ENCODE peak calls at places on chromosomes 5 and 9, in six cellular contexts. One of them, this sample, is unnamed.

GRCh38 chr9:110538621-110539020 is 40.9 kb downstream of the SVEP1 start:
- DNase-seq in effector CD4-positive, alpha-beta T cell: no peak
- DNase-seq in activated effector memory CD4-positive, alpha-beta T cell treated with anti-CD3 and anti-CD28 coated beads, Interleukin-2, amount 50 U/mL, for 16 hours: no peak
- DNase-seq in thoracic aorta: no peak
- DNase-seq in H54: no peak
- DNase-seq in putamen: no peak
- DNase-seq in this sample: no peak

GRCh38 chr5:119400248-119400647 is 44.4 kb downstream of the TNFAIP8 start:
- DNase-seq in effector CD4-positive, alpha-beta T cell: no peak
- DNase-seq in activated effector memory CD4-positive, alpha-beta T cell treated with anti-CD3 and anti-CD28 coated beads, Interleukin-2, amount 50 U/mL, for 16 hours: no peak
- DNase-seq in thoracic aorta: no peak
- DNase-seq in H54: no peak
- DNase-seq in putamen: no peak
- DNase-seq in this sample: no peak

GRCh38 chr5:1050449-1051365 is 42.1 kb downstream of the NKD2 start:
- DNase-seq in effector CD4-positive, alpha-beta T cell: no peak
- DNase-seq in activated effector memory CD4-positive, alpha-beta T cell treated with anti-CD3 and anti-CD28 coated beads, Interleukin-2, amount 50 U/mL, for 16 hours: no peak
- DNase-seq in thoracic aorta: no peak
- DNase-seq in H54: no peak
- DNase-seq in putamen: no peak
- DNase-seq in this sample: no peak

GRCh38 chr9:107597743-107598217 is 108.2 kb upstream of the KLF4 start:
- DNase-seq in effector CD4-positive, alpha-beta T cell: no peak
- DNase-seq in activated effector memory CD4-positive, alpha-beta T cell treated with anti-CD3 and anti-CD28 coated beads, Interleukin-2, amount 50 U/mL, for 16 hours: no peak
- DNase-seq in thoracic aorta: no peak
- DNase-seq in H54: no peak
- DNase-seq in putamen: no peak
- DNase-seq in this sample: no peak

GRCh38 chr9:80885894-80886293 is 803.5 kb downstream of the TLE1 start:
- DNase-seq in effector CD4-positive, alpha-beta T cell: no peak
- DNase-seq in activated effector memory CD4-positive, alpha-beta T cell treated with anti-CD3 and anti-CD28 coated beads, Interleukin-2, amount 50 U/mL, for 16 hours: no peak
- DNase-seq in thoracic aorta: no peak
- DNase-seq in H54: no peak
- DNase-seq in putamen: peak
- DNase-seq in this sample: no peak

GRCh38 chr5:14190194-14191164 is 47.3 kb downstream of the TRIO start:
- DNase-seq in effector CD4-positive, alpha-beta T cell: no peak
- DNase-seq in activated effector memory CD4-positive, alpha-beta T cell treated with anti-CD3 and anti-CD28 coated beads, Interleukin-2, amount 50 U/mL, for 16 hours: no peak
- DNase-seq in thoracic aorta: no peak
- DNase-seq in H54: peak
- DNase-seq in putamen: no peak
- DNase-seq in this sample: no peak

GRCh38 chr5:127567026-127567768 is 49.8 kb downstream of the PRRC1 start:
- DNase-seq in effector CD4-positive, alpha-beta T cell: no peak
- DNase-seq in activated effector memory CD4-positive, alpha-beta T cell treated with anti-CD3 and anti-CD28 coated beads, Interleukin-2, amount 50 U/mL, for 16 hours: no peak
- DNase-seq in thoracic aorta: no peak
- DNase-seq in H54: no peak
- DNase-seq in putamen: no peak
- DNase-seq in this sample: no peak

GRCh38 chr5:82044015-82044414 is 72.2 kb downstream of the ATG10 start:
- DNase-seq in effector CD4-positive, alpha-beta T cell: no peak
- DNase-seq in activated effector memory CD4-positive, alpha-beta T cell treated with anti-CD3 and anti-CD28 coated beads, Interleukin-2, amount 50 U/mL, for 16 hours: no peak
- DNase-seq in thoracic aorta: no peak
- DNase-seq in H54: no peak
- DNase-seq in putamen: no peak
- DNase-seq in this sample: no peak

GRCh38 chr9:136530472-136531089 is 15.3 kb downstream of the NOTCH1 start:
- DNase-seq in effector CD4-positive, alpha-beta T cell: no peak
- DNase-seq in activated effector memory CD4-positive, alpha-beta T cell treated with anti-CD3 and anti-CD28 coated beads, Interleukin-2, amount 50 U/mL, for 16 hours: no peak
- DNase-seq in thoracic aorta: no peak
- DNase-seq in H54: no peak
- DNase-seq in putamen: no peak
- DNase-seq in this sample: no peak

GRCh38 chr5:67842806-67843205 is 372.8 kb upstream of the PIK3R1 start:
- DNase-seq in effector CD4-positive, alpha-beta T cell: no peak
- DNase-seq in activated effector memory CD4-positive, alpha-beta T cell treated with anti-CD3 and anti-CD28 coated beads, Interleukin-2, amount 50 U/mL, for 16 hours: no peak
- DNase-seq in thoracic aorta: no peak
- DNase-seq in H54: no peak
- DNase-seq in putamen: no peak
- DNase-seq in this sample: no peak

GRCh38 chr5:128498844-128499455 is 39.1 kb downstream of the FBN2 start:
- DNase-seq in effector CD4-positive, alpha-beta T cell: no peak
- DNase-seq in activated effector memory CD4-positive, alpha-beta T cell treated with anti-CD3 and anti-CD28 coated beads, Interleukin-2, amount 50 U/mL, for 16 hours: no peak
- DNase-seq in thoracic aorta: no peak
- DNase-seq in H54: no peak
- DNase-seq in putamen: no peak
- DNase-seq in this sample: no peak

GRCh38 chr9:123169926-123170325 is 98.5 kb downstream of the STRBP start:
- DNase-seq in effector CD4-positive, alpha-beta T cell: no peak
- DNase-seq in activated effector memory CD4-positive, alpha-beta T cell treated with anti-CD3 and anti-CD28 coated beads, Interleukin-2, amount 50 U/mL, for 16 hours: no peak
- DNase-seq in thoracic aorta: no peak
- DNase-seq in H54: no peak
- DNase-seq in putamen: no peak
- DNase-seq in this sample: no peak

GRCh38 chr5:177256296-177256695 is 47.2 kb downstream of the RAB24 start:
- DNase-seq in effector CD4-positive, alpha-beta T cell: no peak
- DNase-seq in activated effector memory CD4-positive, alpha-beta T cell treated with anti-CD3 and anti-CD28 coated beads, Interleukin-2, amount 50 U/mL, for 16 hours: no peak
- DNase-seq in thoracic aorta: no peak
- DNase-seq in H54: no peak
- DNase-seq in putamen: no peak
- DNase-seq in this sample: no peak

GRCh38 chr9:90012825-90013425 is 408.1 kb downstream of the GADD45G start:
- DNase-seq in effector CD4-positive, alpha-beta T cell: no peak
- DNase-seq in activated effector memory CD4-positive, alpha-beta T cell treated with anti-CD3 and anti-CD28 coated beads, Interleukin-2, amount 50 U/mL, for 16 hours: no peak
- DNase-seq in thoracic aorta: no peak
- DNase-seq in H54: no peak
- DNase-seq in putamen: no peak
- DNase-seq in this sample: no peak

GRCh38 chr9:26863074-26863473 is 29.5 kb downstream of the CAAP1 start:
- DNase-seq in effector CD4-positive, alpha-beta T cell: no peak
- DNase-seq in activated effector memory CD4-positive, alpha-beta T cell treated with anti-CD3 and anti-CD28 coated beads, Interleukin-2, amount 50 U/mL, for 16 hours: no peak
- DNase-seq in thoracic aorta: no peak
- DNase-seq in H54: no peak
- DNase-seq in putamen: peak
- DNase-seq in this sample: no peak

GRCh38 chr9:4596165-4596922 is 65.8 kb upstream of the PLPP6 start:
- DNase-seq in effector CD4-positive, alpha-beta T cell: peak
- DNase-seq in activated effector memory CD4-positive, alpha-beta T cell treated with anti-CD3 and anti-CD28 coated beads, Interleukin-2, amount 50 U/mL, for 16 hours: peak
- DNase-seq in thoracic aorta: no peak
- DNase-seq in H54: no peak
- DNase-seq in putamen: no peak
- DNase-seq in this sample: no peak

GRCh38 chr5:56350595-56351170 is 117.6 kb upstream of the ANKRD55 start:
- DNase-seq in effector CD4-positive, alpha-beta T cell: no peak
- DNase-seq in activated effector memory CD4-positive, alpha-beta T cell treated with anti-CD3 and anti-CD28 coated beads, Interleukin-2, amount 50 U/mL, for 16 hours: no peak
- DNase-seq in thoracic aorta: no peak
- DNase-seq in H54: peak
- DNase-seq in putamen: no peak
- DNase-seq in this sample: no peak

GRCh38 chr5:68450245-68450852 is 234.8 kb downstream of the PIK3R1 start:
- DNase-seq in effector CD4-positive, alpha-beta T cell: no peak
- DNase-seq in activated effector memory CD4-positive, alpha-beta T cell treated with anti-CD3 and anti-CD28 coated beads, Interleukin-2, amount 50 U/mL, for 16 hours: no peak
- DNase-seq in thoracic aorta: no peak
- DNase-seq in H54: no peak
- DNase-seq in putamen: no peak
- DNase-seq in this sample: no peak

GRCh38 chr5:139684881-139685749 is 37.0 kb downstream of the CXXC5 start:
- DNase-seq in effector CD4-positive, alpha-beta T cell: no peak
- DNase-seq in activated effector memory CD4-positive, alpha-beta T cell treated with anti-CD3 and anti-CD28 coated beads, Interleukin-2, amount 50 U/mL, for 16 hours: no peak
- DNase-seq in thoracic aorta: no peak
- DNase-seq in H54: no peak
- DNase-seq in putamen: no peak
- DNase-seq in this sample: no peak

GRCh38 chr5:34524123-34524522 is 132.0 kb upstream of the RAI14 start:
- DNase-seq in effector CD4-positive, alpha-beta T cell: no peak
- DNase-seq in activated effector memory CD4-positive, alpha-beta T cell treated with anti-CD3 and anti-CD28 coated beads, Interleukin-2, amount 50 U/mL, for 16 hours: no peak
- DNase-seq in thoracic aorta: peak
- DNase-seq in H54: peak
- DNase-seq in putamen: no peak
- DNase-seq in this sample: no peak

GRCh38 chr5:170408189-170408588 is 19.0 kb upstream of the KCNMB1 start:
- DNase-seq in effector CD4-positive, alpha-beta T cell: no peak
- DNase-seq in activated effector memory CD4-positive, alpha-beta T cell treated with anti-CD3 and anti-CD28 coated beads, Interleukin-2, amount 50 U/mL, for 16 hours: no peak
- DNase-seq in thoracic aorta: no peak
- DNase-seq in H54: no peak
- DNase-seq in putamen: no peak
- DNase-seq in this sample: no peak

GRCh38 chr9:120870206-120870605 is 6.8 kb downstream of the PHF19 start:
- DNase-seq in effector CD4-positive, alpha-beta T cell: no peak
- DNase-seq in activated effector memory CD4-positive, alpha-beta T cell treated with anti-CD3 and anti-CD28 coated beads, Interleukin-2, amount 50 U/mL, for 16 hours: no peak
- DNase-seq in thoracic aorta: no peak
- DNase-seq in H54: no peak
- DNase-seq in putamen: no peak
- DNase-seq in this sample: no peak

GRCh38 chr5:139417214-139417613 is 13.3 kb upstream of the SPATA24 start:
- DNase-seq in effector CD4-positive, alpha-beta T cell: no peak
- DNase-seq in activated effector memory CD4-positive, alpha-beta T cell treated with anti-CD3 and anti-CD28 coated beads, Interleukin-2, amount 50 U/mL, for 16 hours: no peak
- DNase-seq in thoracic aorta: no peak
- DNase-seq in H54: no peak
- DNase-seq in putamen: peak
- DNase-seq in this sample: no peak

GRCh38 chr5:133340002-133340755 is 272.2 kb downstream of the FSTL4 start:
- DNase-seq in effector CD4-positive, alpha-beta T cell: no peak
- DNase-seq in activated effector memory CD4-positive, alpha-beta T cell treated with anti-CD3 and anti-CD28 coated beads, Interleukin-2, amount 50 U/mL, for 16 hours: no peak
- DNase-seq in thoracic aorta: no peak
- DNase-seq in H54: no peak
- DNase-seq in putamen: no peak
- DNase-seq in this sample: no peak

GRCh38 chr5:119449882-119450281 is 2.4 kb upstream of the HSD17B4 start:
- DNase-seq in effector CD4-positive, alpha-beta T cell: no peak
- DNase-seq in activated effector memory CD4-positive, alpha-beta T cell treated with anti-CD3 and anti-CD28 coated beads, Interleukin-2, amount 50 U/mL, for 16 hours: no peak
- DNase-seq in thoracic aorta: no peak
- DNase-seq in H54: no peak
- DNase-seq in putamen: no peak
- DNase-seq in this sample: no peak

GRCh38 chr5:75869891-75870290 is 152.7 kb upstream of the POC5 start:
- DNase-seq in effector CD4-positive, alpha-beta T cell: no peak
- DNase-seq in activated effector memory CD4-positive, alpha-beta T cell treated with anti-CD3 and anti-CD28 coated beads, Interleukin-2, amount 50 U/mL, for 16 hours: no peak
- DNase-seq in thoracic aorta: no peak
- DNase-seq in H54: no peak
- DNase-seq in putamen: no peak
- DNase-seq in this sample: no peak

GRCh38 chr9:137269231-137269772 is 8.2 kb upstream of the TOR4A start:
- DNase-seq in effector CD4-positive, alpha-beta T cell: no peak
- DNase-seq in activated effector memory CD4-positive, alpha-beta T cell treated with anti-CD3 and anti-CD28 coated beads, Interleukin-2, amount 50 U/mL, for 16 hours: no peak
- DNase-seq in thoracic aorta: no peak
- DNase-seq in H54: no peak
- DNase-seq in putamen: no peak
- DNase-seq in this sample: peak

GRCh38 chr9:37151802-37152201 is 31.4 kb downstream of the ZCCHC7 start:
- DNase-seq in effector CD4-positive, alpha-beta T cell: no peak
- DNase-seq in activated effector memory CD4-positive, alpha-beta T cell treated with anti-CD3 and anti-CD28 coated beads, Interleukin-2, amount 50 U/mL, for 16 hours: no peak
- DNase-seq in thoracic aorta: no peak
- DNase-seq in H54: no peak
- DNase-seq in putamen: no peak
- DNase-seq in this sample: no peak

GRCh38 chr5:137621861-137622823 is 113.7 kb downstream of the KLHL3 start:
- DNase-seq in effector CD4-positive, alpha-beta T cell: no peak
- DNase-seq in activated effector memory CD4-positive, alpha-beta T cell treated with anti-CD3 and anti-CD28 coated beads, Interleukin-2, amount 50 U/mL, for 16 hours: no peak
- DNase-seq in thoracic aorta: peak
- DNase-seq in H54: peak
- DNase-seq in putamen: no peak
- DNase-seq in this sample: peak

GRCh38 chr5:16480144-16480543 is 14.5 kb upstream of the ZNF622 start:
- DNase-seq in effector CD4-positive, alpha-beta T cell: no peak
- DNase-seq in activated effector memory CD4-positive, alpha-beta T cell treated with anti-CD3 and anti-CD28 coated beads, Interleukin-2, amount 50 U/mL, for 16 hours: no peak
- DNase-seq in thoracic aorta: no peak
- DNase-seq in H54: no peak
- DNase-seq in putamen: no peak
- DNase-seq in this sample: no peak

GRCh38 chr9:35749515-35750255 is 598 bp downstream of the RGP1 start:
- DNase-seq in effector CD4-positive, alpha-beta T cell: peak
- DNase-seq in activated effector memory CD4-positive, alpha-beta T cell treated with anti-CD3 and anti-CD28 coated beads, Interleukin-2, amount 50 U/mL, for 16 hours: peak
- DNase-seq in thoracic aorta: no peak
- DNase-seq in H54: no peak
- DNase-seq in putamen: peak
- DNase-seq in this sample: no peak

GRCh38 chr9:93599571-93600403 is 23.4 kb downstream of the PHF2 start:
- DNase-seq in effector CD4-positive, alpha-beta T cell: no peak
- DNase-seq in activated effector memory CD4-positive, alpha-beta T cell treated with anti-CD3 and anti-CD28 coated beads, Interleukin-2, amount 50 U/mL, for 16 hours: peak
- DNase-seq in thoracic aorta: no peak
- DNase-seq in H54: no peak
- DNase-seq in putamen: no peak
- DNase-seq in this sample: peak

GRCh38 chr9:129362287-129363098 is 184.4 kb upstream of the IER5L start:
- DNase-seq in effector CD4-positive, alpha-beta T cell: no peak
- DNase-seq in activated effector memory CD4-positive, alpha-beta T cell treated with anti-CD3 and anti-CD28 coated beads, Interleukin-2, amount 50 U/mL, for 16 hours: no peak
- DNase-seq in thoracic aorta: no peak
- DNase-seq in H54: no peak
- DNase-seq in putamen: no peak
- DNase-seq in this sample: no peak

GRCh38 chr5:150640311-150641005 is at the start of gene SYNPO:
- DNase-seq in effector CD4-positive, alpha-beta T cell: no peak
- DNase-seq in activated effector memory CD4-positive, alpha-beta T cell treated with anti-CD3 and anti-CD28 coated beads, Interleukin-2, amount 50 U/mL, for 16 hours: no peak
- DNase-seq in thoracic aorta: peak
- DNase-seq in H54: peak
- DNase-seq in putamen: peak
- DNase-seq in this sample: peak

GRCh38 chr5:66821626-66822429 is 225.6 kb downstream of the MAST4 start:
- DNase-seq in effector CD4-positive, alpha-beta T cell: no peak
- DNase-seq in activated effector memory CD4-positive, alpha-beta T cell treated with anti-CD3 and anti-CD28 coated beads, Interleukin-2, amount 50 U/mL, for 16 hours: peak
- DNase-seq in thoracic aorta: no peak
- DNase-seq in H54: no peak
- DNase-seq in putamen: no peak
- DNase-seq in this sample: no peak

GRCh38 chr5:30659417-30659816 is 534.1 kb upstream of the CDH6 start:
- DNase-seq in effector CD4-positive, alpha-beta T cell: no peak
- DNase-seq in activated effector memory CD4-positive, alpha-beta T cell treated with anti-CD3 and anti-CD28 coated beads, Interleukin-2, amount 50 U/mL, for 16 hours: no peak
- DNase-seq in thoracic aorta: no peak
- DNase-seq in H54: no peak
- DNase-seq in putamen: no peak
- DNase-seq in this sample: no peak

GRCh38 chr5:83644301-83644700 is 76.4 kb downstream of the HAPLN1 start:
- DNase-seq in effector CD4-positive, alpha-beta T cell: no peak
- DNase-seq in activated effector memory CD4-positive, alpha-beta T cell treated with anti-CD3 and anti-CD28 coated beads, Interleukin-2, amount 50 U/mL, for 16 hours: no peak
- DNase-seq in thoracic aorta: no peak
- DNase-seq in H54: no peak
- DNase-seq in putamen: no peak
- DNase-seq in this sample: no peak

GRCh38 chr5:132641241-132641723 is 16.7 kb upstream of the IL13 start:
- DNase-seq in effector CD4-positive, alpha-beta T cell: no peak
- DNase-seq in activated effector memory CD4-positive, alpha-beta T cell treated with anti-CD3 and anti-CD28 coated beads, Interleukin-2, amount 50 U/mL, for 16 hours: no peak
- DNase-seq in thoracic aorta: no peak
- DNase-seq in H54: no peak
- DNase-seq in putamen: peak
- DNase-seq in this sample: no peak

GRCh38 chr5:11455505-11455904 is 448.7 kb downstream of the CTNND2 start:
- DNase-seq in effector CD4-positive, alpha-beta T cell: no peak
- DNase-seq in activated effector memory CD4-positive, alpha-beta T cell treated with anti-CD3 and anti-CD28 coated beads, Interleukin-2, amount 50 U/mL, for 16 hours: no peak
- DNase-seq in thoracic aorta: no peak
- DNase-seq in H54: no peak
- DNase-seq in putamen: no peak
- DNase-seq in this sample: no peak

This sample was measured in ascending aorta.